ENCODE peak calls at places on chromosomes 4 and X, in four cellular contexts. S, P, R and G are unnamed samples.

GRCh38 chr4:168710353-168710946 is 213.6 kb downstream of the PALLD start:
- DNase-seq in R (peak; percentile 82), S (no peak), P (no peak), G (peak; percentile 44)

GRCh38 chr4:156623376-156623775 is 348.2 kb downstream of the PDGFC start:
- DNase-seq in S (no peak), P (no peak), R (peak; percentile 43), G (no peak)

GRCh38 chrX:150229481-150229880 is 133.6 kb upstream of the MAMLD1 start:
- DNase-seq in P (no peak), R (no peak), S (no peak), G (no peak)

GRCh38 chr4:16387448-16387847 is 161.2 kb upstream of the TAPT1 start:
- DNase-seq in R (no peak), P (no peak), S (no peak), G (no peak)

GRCh38 chrX:103423955-103424640 is 47.8 kb downstream of the BEX3 start:
- DNase-seq in S (no peak), R (no peak), P (no peak), G (no peak)

GRCh38 chr4:1793496-1793840 is 375 bp downstream of the FGFR3 start:
- DNase-seq in R (no peak), P (no peak), S (no peak), G (peak; percentile 51)

GRCh38 chr4:41297832-41298231 is 41.1 kb downstream of the UCHL1 start:
- DNase-seq in R (no peak), P (no peak), S (no peak), G (no peak)

GRCh38 chr4:37095925-37096324 is 148.6 kb upstream of the NWD2 start:
- DNase-seq in S (no peak), P (no peak), R (no peak), G (no peak)

GRCh38 chr4:177461606-177462005 is 19.4 kb upstream of the AGA start:
- DNase-seq in P (no peak), R (no peak), S (no peak), G (no peak)

GRCh38 chr4:10354746-10355145 is 102.5 kb downstream of the ZNF518B start:
- DNase-seq in R (no peak), S (no peak), P (no peak), G (no peak)

GRCh38 chrX:14673764-14674163 is 144.4 kb downstream of the GLRA2 start:
- DNase-seq in R (peak; percentile 91), S (no peak), P (no peak), G (peak; percentile 7)

GRCh38 chr4:149911995-149912394 is 96.4 kb upstream of the IQCM start:
- DNase-seq in P (no peak), S (no peak), R (no peak), G (no peak)

GRCh38 chr4:113888006-113888405 is 91.4 kb downstream of the ARSJ start:
- DNase-seq in S (no peak), R (peak; percentile 17), P (no peak), G (no peak)

GRCh38 chr4:187668683-187669082 is 326.9 kb upstream of the ZFP42 start:
- DNase-seq in P (no peak), S (no peak), R (peak; percentile 53), G (no peak)

GRCh38 chr4:112910109-112910736 is 139.2 kb upstream of the ANK2 start:
- DNase-seq in S (no peak), P (no peak), R (peak; percentile 73), G (no peak)

GRCh38 chr4:95290702-95291101 is 258.1 kb downstream of the UNC5C start:
- DNase-seq in R (no peak), P (no peak), S (no peak), G (no peak)

GRCh38 chrX:40632199-40632598 is 9.0 kb downstream of the MPC1L start:
- DNase-seq in S (no peak), P (no peak), R (no peak), G (no peak)

GRCh38 chr4:31692407-31692940 is 972.3 kb downstream of the PCDH7 start:
- DNase-seq in P (no peak), R (no peak), S (no peak), G (no peak)

GRCh38 chr4:3044812-3045499 is 29.4 kb downstream of the HTT-AS start:
- DNase-seq in R (no peak), S (no peak), P (no peak), G (no peak)

GRCh38 chr4:52575406-52575805 is 83.7 kb downstream of the USP46 start:
- DNase-seq in R (no peak), P (no peak), S (no peak), G (no peak)

GRCh38 chrX:153763989-153764755 is at the start of gene PLXNB3:
- DNase-seq in P (peak; percentile 61), S (peak; percentile 88), R (peak; percentile 62), G (peak; percentile 78)

GRCh38 chr4:2247128-2248043 is 5.5 kb upstream of the HAUS3 start:
- DNase-seq in S (peak; percentile 48), P (no peak), R (no peak), G (no peak)

GRCh38 chrX:154457491-154458115 is 478 bp upstream of the PLXNA3 start:
- DNase-seq in R (no peak), P (peak; percentile 25), S (no peak), G (peak; percentile 45)

GRCh38 chr4:18198653-18199052 is 177.1 kb upstream of the LCORL start:
- DNase-seq in S (no peak), R (no peak), P (no peak), G (no peak)

GRCh38 chr4:77465271-77465670 is 140.3 kb upstream of the CXCL13 start:
- DNase-seq in S (no peak), P (no peak), R (peak; percentile 48), G (peak; percentile 8)

GRCh38 chr4:169231647-169232262 is 39.0 kb downstream of the SH3RF1 start:
- DNase-seq in P (no peak), S (no peak), R (no peak), G (no peak)

GRCh38 chr4:74109116-74109791 is 10.3 kb upstream of the CXCL2 start:
- DNase-seq in P (no peak), S (peak; percentile 54), R (peak; percentile 99), G (peak; percentile 86)

GRCh38 chr4:119693127-119693526 is 64.5 kb upstream of the PDE5A start:
- DNase-seq in R (peak; percentile 23), S (no peak), P (no peak), G (no peak)

GRCh38 chr4:20159516-20159915 is 92.2 kb upstream of the SLIT2 start:
- DNase-seq in R (no peak), S (no peak), P (no peak), G (no peak)

GRCh38 chrX:105458846-105459245 is 238.4 kb upstream of the TEX13A start:
- DNase-seq in P (no peak), R (no peak), S (no peak), G (no peak)

GRCh38 chr4:141329174-141329569 is 108.5 kb downstream of the ZNF330 start:
- DNase-seq in P (no peak), R (peak; percentile 92), S (no peak), G (peak; percentile 56)